ENCODE peak calls at places on chromosomes 16 and 17, in seven cellular contexts. One of them, this sample, is unnamed.

GRCh38 chr17:27282054-27282501 is 11.8 kb upstream of the WSB1 start:
- DNase-seq in GM03348: peak
- DNase-seq in lower leg skin: no peak
- DNase-seq in NCI-H1105 treated with DMSO at 0.1 percent for 48 hours: no peak
- DNase-seq in amniotic stem cell: no peak
- DNase-seq in iPS-NIHi11: no peak
- DNase-seq in dorsolateral prefrontal cortex: no peak
- DNase-seq in this sample: peak

GRCh38 chr17:20968913-20969616 is 73.7 kb downstream of the USP22 start:
- DNase-seq in GM03348: no peak
- DNase-seq in NCI-H1105 treated with DMSO at 0.1 percent for 48 hours: no peak
- DNase-seq in iPS-NIHi11: no peak
- DNase-seq in amniotic stem cell: no peak
- DNase-seq in lower leg skin: no peak
- DNase-seq in dorsolateral prefrontal cortex: no peak
- DNase-seq in this sample: no peak

GRCh38 chr17:73770115-73770848 is 126.0 kb upstream of the SDK2 start:
- DNase-seq in iPS-NIHi11: peak
- DNase-seq in dorsolateral prefrontal cortex: peak
- DNase-seq in lower leg skin: peak
- DNase-seq in amniotic stem cell: no peak
- DNase-seq in NCI-H1105 treated with DMSO at 0.1 percent for 48 hours: peak
- DNase-seq in GM03348: peak
- DNase-seq in this sample: peak

GRCh38 chr16:67833418-67834241 is 8.5 kb upstream of the THAP11 start:
- DNase-seq in iPS-NIHi11: peak
- DNase-seq in dorsolateral prefrontal cortex: peak
- DNase-seq in lower leg skin: peak
- DNase-seq in GM03348: peak
- DNase-seq in NCI-H1105 treated with DMSO at 0.1 percent for 48 hours: peak
- DNase-seq in amniotic stem cell: peak
- DNase-seq in this sample: peak

GRCh38 chr16:6032438-6032837 is 934.8 kb upstream of the EEF2KMT start:
- DNase-seq in NCI-H1105 treated with DMSO at 0.1 percent for 48 hours: no peak
- DNase-seq in lower leg skin: no peak
- DNase-seq in amniotic stem cell: no peak
- DNase-seq in iPS-NIHi11: no peak
- DNase-seq in dorsolateral prefrontal cortex: no peak
- DNase-seq in GM03348: no peak
- DNase-seq in this sample: no peak

GRCh38 chr17:63275318-63275967 is 170.7 kb downstream of the CYB561 start:
- DNase-seq in GM03348: peak
- DNase-seq in lower leg skin: no peak
- DNase-seq in iPS-NIHi11: peak
- DNase-seq in amniotic stem cell: peak
- DNase-seq in NCI-H1105 treated with DMSO at 0.1 percent for 48 hours: no peak
- DNase-seq in dorsolateral prefrontal cortex: no peak
- DNase-seq in this sample: peak

GRCh38 chr16:46897471-46897870 is 13.3 kb downstream of the GPT2 start:
- DNase-seq in NCI-H1105 treated with DMSO at 0.1 percent for 48 hours: no peak
- DNase-seq in iPS-NIHi11: no peak
- DNase-seq in amniotic stem cell: no peak
- DNase-seq in dorsolateral prefrontal cortex: no peak
- DNase-seq in GM03348: no peak
- DNase-seq in lower leg skin: no peak
- DNase-seq in this sample: no peak

GRCh38 chr16:71185366-71185765 is 45.2 kb downstream of the HYDIN start:
- DNase-seq in lower leg skin: no peak
- DNase-seq in GM03348: no peak
- DNase-seq in dorsolateral prefrontal cortex: no peak
- DNase-seq in NCI-H1105 treated with DMSO at 0.1 percent for 48 hours: no peak
- DNase-seq in amniotic stem cell: no peak
- DNase-seq in iPS-NIHi11: no peak
- DNase-seq in this sample: no peak

GRCh38 chr17:19021622-19022083 is 17.1 kb upstream of the FAM83G start:
- DNase-seq in NCI-H1105 treated with DMSO at 0.1 percent for 48 hours: no peak
- DNase-seq in amniotic stem cell: no peak
- DNase-seq in iPS-NIHi11: no peak
- DNase-seq in dorsolateral prefrontal cortex: no peak
- DNase-seq in lower leg skin: no peak
- DNase-seq in GM03348: no peak
- DNase-seq in this sample: no peak